ENCODE peak calls at places on chromosomes 12 and 14, in nine cellular contexts. H is foreskin keratinocyte; O is effector memory CD4-positive, alpha-beta T cell; A is upper lobe of left lung; Z is stimulated activated naive CD4-positive, alpha-beta T cell treated with Interleukin-2 at 50 U/mL for 16 hours; C is fibroblast of gingiva; K is fibroblast of lung; V is posterior cingulate gyrus; R is HFFc6. X is an unnamed sample.

GRCh38 chr14:51821822-51822221 is 38.6 kb upstream of the GNG2 start:
- DNase-seq in H (no peak), O (no peak), A (no peak), Z (no peak), C (peak), K (peak), V (no peak), R (peak), X (no peak)

GRCh38 chr12:114314974-114315720 is 90.8 kb downstream of the TBX5 start:
- DNase-seq in H (no peak), O (no peak), A (no peak), Z (no peak), C (no peak), K (no peak), V (no peak), R (no peak), X (no peak)

GRCh38 chr12:1630827-1631591 is 2.0 kb downstream of the WNT5B start:
- DNase-seq in H (no peak), O (no peak), A (no peak), Z (no peak), C (no peak), K (peak), V (no peak), R (no peak), X (no peak)

GRCh38 chr12:75656650-75657049 is 145.2 kb upstream of the KRR1 start:
- DNase-seq in H (peak), O (no peak), A (no peak), Z (no peak), C (peak), K (peak), V (no peak), R (peak), X (no peak)

GRCh38 chr12:125841332-125841731 is 776.1 kb downstream of the AACS start:
- DNase-seq in H (no peak), O (no peak), A (no peak), Z (no peak), C (no peak), K (no peak), V (no peak), R (no peak), X (no peak)

GRCh38 chr12:120394483-120395367 is 25.8 kb upstream of the MSI1 start:
- DNase-seq in H (peak), O (no peak), A (peak), Z (no peak), C (no peak), K (no peak), V (no peak), R (no peak), X (no peak)

GRCh38 chr12:19771858-19772257 is 332.6 kb downstream of the AEBP2 start:
- DNase-seq in H (no peak), O (no peak), A (no peak), Z (no peak), C (peak), K (peak), V (no peak), R (peak), X (no peak)

GRCh38 chr14:95445676-95446075 is 70.8 kb downstream of the SYNE3 start:
- DNase-seq in H (no peak), O (no peak), A (no peak), Z (no peak), C (no peak), K (no peak), V (no peak), R (no peak), X (no peak)

GRCh38 chr12:131851741-131852550 is 23.8 kb downstream of the MMP17 start:
- DNase-seq in H (no peak), O (no peak), A (no peak), Z (no peak), C (no peak), K (no peak), V (no peak), R (no peak), X (no peak)

GRCh38 chr12:104740668-104741067 is 217.4 kb downstream of the SLC41A2 start:
- DNase-seq in H (no peak), O (no peak), A (peak), Z (no peak), C (no peak), K (no peak), V (no peak), R (no peak), X (no peak)

GRCh38 chr12:31507966-31508365 is 83.0 kb downstream of the DENND5B start:
- DNase-seq in H (peak), O (no peak), A (no peak), Z (no peak), C (peak), K (peak), V (no peak), R (no peak), X (no peak)

GRCh38 chr12:38123566-38124246 is 192.9 kb upstream of the ALG10B start:
- DNase-seq in H (no peak), O (no peak), A (no peak), Z (no peak), C (no peak), K (no peak), V (no peak), R (no peak), X (no peak)

X was measured in activated T-cell treated with anti-CD3 and anti-CD28 coated beads, Interleukin-2, amount 50 U/mL, for 72 hours.